ENCODE peak calls at places on chromosome 18, in seven cellular contexts. One of them, this sample, is unnamed.
A peak's percentile ranks its signal among the peaks of the same experiment; 100 is the strongest.

GRCh38 chr18:40866013-40866644 is 1088.9 kb upstream of the PIK3C3 start:
- DNase-seq in right atrium auricular region: no peak
- DNase-seq in foreskin melanocyte: no peak
- DNase-seq in activated CD4-positive, CD25-positive, alpha-beta regulatory T cell: no peak
- DNase-seq in omental fat pad: no peak
- DNase-seq in dorsolateral prefrontal cortex: no peak
- DNase-seq in MV-4-11: peak; percentile 11
- DNase-seq in this sample: no peak

GRCh38 chr18:40159141-40160017 is 1795.7 kb upstream of the PIK3C3 start:
- DNase-seq in right atrium auricular region: no peak
- DNase-seq in foreskin melanocyte: no peak
- DNase-seq in activated CD4-positive, CD25-positive, alpha-beta regulatory T cell: no peak
- DNase-seq in omental fat pad: no peak
- DNase-seq in dorsolateral prefrontal cortex: no peak
- DNase-seq in MV-4-11: no peak
- DNase-seq in this sample: peak; percentile 6

GRCh38 chr18:5628512-5629255 is 84.9 kb upstream of the EPB41L3 start:
- DNase-seq in right atrium auricular region: peak; percentile 66
- DNase-seq in foreskin melanocyte: peak; percentile 42
- DNase-seq in activated CD4-positive, CD25-positive, alpha-beta regulatory T cell: no peak
- DNase-seq in omental fat pad: peak; percentile 32
- DNase-seq in dorsolateral prefrontal cortex: peak; percentile 56
- DNase-seq in MV-4-11: no peak
- DNase-seq in this sample: no peak

GRCh38 chr18:13548944-13549878 is 177.1 kb downstream of the FAM210A start:
- DNase-seq in right atrium auricular region: peak; percentile 54
- DNase-seq in foreskin melanocyte: no peak
- DNase-seq in activated CD4-positive, CD25-positive, alpha-beta regulatory T cell: no peak
- DNase-seq in omental fat pad: no peak
- DNase-seq in dorsolateral prefrontal cortex: no peak
- DNase-seq in MV-4-11: peak; percentile 96
- DNase-seq in this sample: no peak

GRCh38 chr18:27627927-27628326 is 442.8 kb upstream of the CHST9 start:
- DNase-seq in right atrium auricular region: no peak
- DNase-seq in foreskin melanocyte: no peak
- DNase-seq in activated CD4-positive, CD25-positive, alpha-beta regulatory T cell: no peak
- DNase-seq in omental fat pad: no peak
- DNase-seq in dorsolateral prefrontal cortex: no peak
- DNase-seq in MV-4-11: no peak
- DNase-seq in this sample: no peak

GRCh38 chr18:78678318-78678695 is 301.3 kb upstream of the SALL3 start:
- DNase-seq in right atrium auricular region: no peak
- DNase-seq in foreskin melanocyte: no peak
- DNase-seq in activated CD4-positive, CD25-positive, alpha-beta regulatory T cell: no peak
- DNase-seq in omental fat pad: no peak
- DNase-seq in dorsolateral prefrontal cortex: no peak
- DNase-seq in MV-4-11: no peak
- DNase-seq in this sample: no peak

GRCh38 chr18:78406743-78407455 is 572.7 kb upstream of the SALL3 start:
- DNase-seq in right atrium auricular region: no peak
- DNase-seq in foreskin melanocyte: no peak
- DNase-seq in activated CD4-positive, CD25-positive, alpha-beta regulatory T cell: no peak
- DNase-seq in omental fat pad: no peak
- DNase-seq in dorsolateral prefrontal cortex: no peak
- DNase-seq in MV-4-11: no peak
- DNase-seq in this sample: no peak

GRCh38 chr18:50008306-50008705 is 186.6 kb downstream of the MYO5B start:
- DNase-seq in right atrium auricular region: no peak
- DNase-seq in foreskin melanocyte: no peak
- DNase-seq in activated CD4-positive, CD25-positive, alpha-beta regulatory T cell: no peak
- DNase-seq in omental fat pad: no peak
- DNase-seq in dorsolateral prefrontal cortex: no peak
- DNase-seq in MV-4-11: no peak
- DNase-seq in this sample: no peak

GRCh38 chr18:24271381-24272331 is 126.0 kb downstream of the OSBPL1A start:
- DNase-seq in right atrium auricular region: peak; percentile 66
- DNase-seq in foreskin melanocyte: peak; percentile 60
- DNase-seq in activated CD4-positive, CD25-positive, alpha-beta regulatory T cell: no peak
- DNase-seq in omental fat pad: no peak
- DNase-seq in dorsolateral prefrontal cortex: peak; percentile 71
- DNase-seq in MV-4-11: peak; percentile 30
- DNase-seq in this sample: peak; percentile 42

GRCh38 chr18:8998481-8999217 is 103.8 kb upstream of the NDUFV2 start:
- DNase-seq in right atrium auricular region: no peak
- DNase-seq in foreskin melanocyte: no peak
- DNase-seq in activated CD4-positive, CD25-positive, alpha-beta regulatory T cell: no peak
- DNase-seq in omental fat pad: no peak
- DNase-seq in dorsolateral prefrontal cortex: no peak
- DNase-seq in MV-4-11: no peak
- DNase-seq in this sample: no peak

GRCh38 chr18:55322176-55322735 is 265.7 kb downstream of the TCF4 start:
- DNase-seq in right atrium auricular region: peak; percentile 86
- DNase-seq in foreskin melanocyte: peak; percentile 89
- DNase-seq in activated CD4-positive, CD25-positive, alpha-beta regulatory T cell: no peak
- DNase-seq in omental fat pad: peak; percentile 49
- DNase-seq in dorsolateral prefrontal cortex: peak; percentile 88
- DNase-seq in MV-4-11: peak; percentile 46
- DNase-seq in this sample: peak; percentile 93

GRCh38 chr18:48342588-48342987 is 66.6 kb downstream of the ZBTB7C start:
- DNase-seq in right atrium auricular region: no peak
- DNase-seq in foreskin melanocyte: no peak
- DNase-seq in activated CD4-positive, CD25-positive, alpha-beta regulatory T cell: no peak
- DNase-seq in omental fat pad: no peak
- DNase-seq in dorsolateral prefrontal cortex: no peak
- DNase-seq in MV-4-11: no peak
- DNase-seq in this sample: no peak

GRCh38 chr18:67131498-67131897 is 385.0 kb downstream of the DSEL start:
- DNase-seq in right atrium auricular region: no peak
- DNase-seq in foreskin melanocyte: peak; percentile 69
- DNase-seq in activated CD4-positive, CD25-positive, alpha-beta regulatory T cell: no peak
- DNase-seq in omental fat pad: no peak
- DNase-seq in dorsolateral prefrontal cortex: no peak
- DNase-seq in MV-4-11: no peak
- DNase-seq in this sample: no peak

GRCh38 chr18:3710712-3711269 is 260.8 kb downstream of the TGIF1 start:
- DNase-seq in right atrium auricular region: peak; percentile 65
- DNase-seq in foreskin melanocyte: no peak
- DNase-seq in activated CD4-positive, CD25-positive, alpha-beta regulatory T cell: no peak
- DNase-seq in omental fat pad: no peak
- DNase-seq in dorsolateral prefrontal cortex: no peak
- DNase-seq in MV-4-11: peak; percentile 81
- DNase-seq in this sample: no peak

GRCh38 chr18:8858888-8859511 is 153.6 kb downstream of the MTCL1 start:
- DNase-seq in right atrium auricular region: no peak
- DNase-seq in foreskin melanocyte: peak; percentile 44
- DNase-seq in activated CD4-positive, CD25-positive, alpha-beta regulatory T cell: no peak
- DNase-seq in omental fat pad: no peak
- DNase-seq in dorsolateral prefrontal cortex: no peak
- DNase-seq in MV-4-11: no peak
- DNase-seq in this sample: peak; percentile 91

GRCh38 chr18:61893304-61893970 is 630 bp upstream of the RNF152 start:
- DNase-seq in right atrium auricular region: no peak
- DNase-seq in foreskin melanocyte: no peak
- DNase-seq in activated CD4-positive, CD25-positive, alpha-beta regulatory T cell: peak; percentile 4
- DNase-seq in omental fat pad: no peak
- DNase-seq in dorsolateral prefrontal cortex: peak; percentile 52
- DNase-seq in MV-4-11: no peak
- DNase-seq in this sample: no peak

GRCh38 chr18:36934884-36935283 is 106.0 kb downstream of the KIAA1328 start:
- DNase-seq in right atrium auricular region: no peak
- DNase-seq in foreskin melanocyte: no peak
- DNase-seq in activated CD4-positive, CD25-positive, alpha-beta regulatory T cell: no peak
- DNase-seq in omental fat pad: no peak
- DNase-seq in dorsolateral prefrontal cortex: no peak
- DNase-seq in MV-4-11: no peak
- DNase-seq in this sample: peak; percentile 66

GRCh38 chr18:26746284-26747130 is 119.0 kb downstream of the AQP4 start:
- DNase-seq in right atrium auricular region: no peak
- DNase-seq in foreskin melanocyte: peak; percentile 73
- DNase-seq in activated CD4-positive, CD25-positive, alpha-beta regulatory T cell: no peak
- DNase-seq in omental fat pad: no peak
- DNase-seq in dorsolateral prefrontal cortex: no peak
- DNase-seq in MV-4-11: peak; percentile 18
- DNase-seq in this sample: peak; percentile 4

GRCh38 chr18:79945118-79946042 is 6.1 kb downstream of the SLC66A2 start:
- DNase-seq in right atrium auricular region: no peak
- DNase-seq in foreskin melanocyte: no peak
- DNase-seq in activated CD4-positive, CD25-positive, alpha-beta regulatory T cell: no peak
- DNase-seq in omental fat pad: peak; percentile 13
- DNase-seq in dorsolateral prefrontal cortex: peak; percentile 23
- DNase-seq in MV-4-11: no peak
- DNase-seq in this sample: no peak

GRCh38 chr18:63528863-63529492 is 13.2 kb upstream of the SERPINB12 start:
- DNase-seq in right atrium auricular region: no peak
- DNase-seq in foreskin melanocyte: no peak
- DNase-seq in activated CD4-positive, CD25-positive, alpha-beta regulatory T cell: no peak
- DNase-seq in omental fat pad: no peak
- DNase-seq in dorsolateral prefrontal cortex: no peak
- DNase-seq in MV-4-11: no peak
- DNase-seq in this sample: no peak

GRCh38 chr18:74722237-74722636 is 124.6 kb downstream of the ZNF407 start:
- DNase-seq in right atrium auricular region: no peak
- DNase-seq in foreskin melanocyte: no peak
- DNase-seq in activated CD4-positive, CD25-positive, alpha-beta regulatory T cell: no peak
- DNase-seq in omental fat pad: no peak
- DNase-seq in dorsolateral prefrontal cortex: no peak
- DNase-seq in MV-4-11: peak; percentile 62
- DNase-seq in this sample: peak; percentile 48

GRCh38 chr18:23494992-23495391 is 8.3 kb upstream of the RMC1 start:
- DNase-seq in right atrium auricular region: no peak
- DNase-seq in foreskin melanocyte: no peak
- DNase-seq in activated CD4-positive, CD25-positive, alpha-beta regulatory T cell: no peak
- DNase-seq in omental fat pad: no peak
- DNase-seq in dorsolateral prefrontal cortex: no peak
- DNase-seq in MV-4-11: no peak
- DNase-seq in this sample: no peak

GRCh38 chr18:48193521-48194251 is 215.5 kb downstream of the ZBTB7C start:
- DNase-seq in right atrium auricular region: no peak
- DNase-seq in foreskin melanocyte: no peak
- DNase-seq in activated CD4-positive, CD25-positive, alpha-beta regulatory T cell: no peak
- DNase-seq in omental fat pad: no peak
- DNase-seq in dorsolateral prefrontal cortex: no peak
- DNase-seq in MV-4-11: no peak
- DNase-seq in this sample: no peak

GRCh38 chr18:54630963-54631362 is 39.9 kb downstream of the DYNAP start:
- DNase-seq in right atrium auricular region: no peak
- DNase-seq in foreskin melanocyte: no peak
- DNase-seq in activated CD4-positive, CD25-positive, alpha-beta regulatory T cell: no peak
- DNase-seq in omental fat pad: no peak
- DNase-seq in dorsolateral prefrontal cortex: no peak
- DNase-seq in MV-4-11: no peak
- DNase-seq in this sample: no peak

GRCh38 chr18:48777737-48778111 is 173.0 kb downstream of the SMAD7 start:
- DNase-seq in right atrium auricular region: peak; percentile 77
- DNase-seq in foreskin melanocyte: no peak
- DNase-seq in activated CD4-positive, CD25-positive, alpha-beta regulatory T cell: no peak
- DNase-seq in omental fat pad: no peak
- DNase-seq in dorsolateral prefrontal cortex: no peak
- DNase-seq in MV-4-11: peak; percentile 49
- DNase-seq in this sample: no peak

GRCh38 chr18:68735498-68736343 is 20.8 kb upstream of the TMX3 start:
- DNase-seq in right atrium auricular region: no peak
- DNase-seq in foreskin melanocyte: peak; percentile 23
- DNase-seq in activated CD4-positive, CD25-positive, alpha-beta regulatory T cell: no peak
- DNase-seq in omental fat pad: no peak
- DNase-seq in dorsolateral prefrontal cortex: no peak
- DNase-seq in MV-4-11: peak; percentile 28
- DNase-seq in this sample: peak; percentile 54

GRCh38 chr18:28458751-28459150 is 281.8 kb upstream of the CDH2 start:
- DNase-seq in right atrium auricular region: no peak
- DNase-seq in foreskin melanocyte: no peak
- DNase-seq in activated CD4-positive, CD25-positive, alpha-beta regulatory T cell: no peak
- DNase-seq in omental fat pad: no peak
- DNase-seq in dorsolateral prefrontal cortex: no peak
- DNase-seq in MV-4-11: no peak
- DNase-seq in this sample: no peak

GRCh38 chr18:47794725-47795447 is 135.6 kb downstream of the SMAD2 start:
- DNase-seq in right atrium auricular region: peak; percentile 49
- DNase-seq in foreskin melanocyte: no peak
- DNase-seq in activated CD4-positive, CD25-positive, alpha-beta regulatory T cell: no peak
- DNase-seq in omental fat pad: no peak
- DNase-seq in dorsolateral prefrontal cortex: no peak
- DNase-seq in MV-4-11: no peak
- DNase-seq in this sample: no peak

GRCh38 chr18:31447530-31448191 is at the start of gene DSG3:
- DNase-seq in right atrium auricular region: no peak
- DNase-seq in foreskin melanocyte: no peak
- DNase-seq in activated CD4-positive, CD25-positive, alpha-beta regulatory T cell: no peak
- DNase-seq in omental fat pad: no peak
- DNase-seq in dorsolateral prefrontal cortex: no peak
- DNase-seq in MV-4-11: no peak
- DNase-seq in this sample: no peak

GRCh38 chr18:6521804-6522418 is 107.2 kb upstream of the L3MBTL4 start:
- DNase-seq in right atrium auricular region: no peak
- DNase-seq in foreskin melanocyte: no peak
- DNase-seq in activated CD4-positive, CD25-positive, alpha-beta regulatory T cell: no peak
- DNase-seq in omental fat pad: no peak
- DNase-seq in dorsolateral prefrontal cortex: no peak
- DNase-seq in MV-4-11: peak; percentile 6
- DNase-seq in this sample: no peak

GRCh38 chr18:9055185-9055584 is 47.3 kb upstream of the NDUFV2 start:
- DNase-seq in right atrium auricular region: no peak
- DNase-seq in foreskin melanocyte: peak; percentile 33
- DNase-seq in activated CD4-positive, CD25-positive, alpha-beta regulatory T cell: no peak
- DNase-seq in omental fat pad: no peak
- DNase-seq in dorsolateral prefrontal cortex: no peak
- DNase-seq in MV-4-11: peak; percentile 67
- DNase-seq in this sample: peak; percentile 69

GRCh38 chr18:70490008-70490933 is 201.4 kb downstream of the SOCS6 start:
- DNase-seq in right atrium auricular region: no peak
- DNase-seq in foreskin melanocyte: peak; percentile 42
- DNase-seq in activated CD4-positive, CD25-positive, alpha-beta regulatory T cell: no peak
- DNase-seq in omental fat pad: no peak
- DNase-seq in dorsolateral prefrontal cortex: no peak
- DNase-seq in MV-4-11: peak; percentile 98
- DNase-seq in this sample: peak; percentile 51

GRCh38 chr18:39825485-39825884 is 2129.5 kb upstream of the PIK3C3 start:
- DNase-seq in right atrium auricular region: no peak
- DNase-seq in foreskin melanocyte: no peak
- DNase-seq in activated CD4-positive, CD25-positive, alpha-beta regulatory T cell: no peak
- DNase-seq in omental fat pad: no peak
- DNase-seq in dorsolateral prefrontal cortex: no peak
- DNase-seq in MV-4-11: no peak
- DNase-seq in this sample: peak; percentile 4

GRCh38 chr18:58241877-58242276 is 197.9 kb downstream of the NEDD4L start:
- DNase-seq in right atrium auricular region: no peak
- DNase-seq in foreskin melanocyte: no peak
- DNase-seq in activated CD4-positive, CD25-positive, alpha-beta regulatory T cell: no peak
- DNase-seq in omental fat pad: no peak
- DNase-seq in dorsolateral prefrontal cortex: no peak
- DNase-seq in MV-4-11: no peak
- DNase-seq in this sample: peak; percentile 60

GRCh38 chr18:28584726-28585125 is 407.8 kb upstream of the CDH2 start:
- DNase-seq in right atrium auricular region: no peak
- DNase-seq in foreskin melanocyte: no peak
- DNase-seq in activated CD4-positive, CD25-positive, alpha-beta regulatory T cell: no peak
- DNase-seq in omental fat pad: no peak
- DNase-seq in dorsolateral prefrontal cortex: no peak
- DNase-seq in MV-4-11: no peak
- DNase-seq in this sample: peak; percentile 38